ENCODE peak calls at places on chromosomes 2 and 18, in five cellular contexts. W is epithelial cell of proximal tubule; D is H9; L is CD8-positive, alpha-beta T cell; X is Calu3. Z is an unnamed sample.

GRCh38 chr2:144553379-144553778 is 33.5 kb upstream of the ZEB2 start:
- DNase-seq in X (no peak), L (no peak), W (peak), D (no peak), Z (no peak)

GRCh38 chr18:42746794-42747193 is 368.7 kb downstream of the RIT2 start:
- DNase-seq in D (no peak), W (no peak), X (no peak), L (no peak), Z (no peak)

GRCh38 chr2:30680121-30680520 is 127.1 kb downstream of the CAPN13 start:
- DNase-seq in W (no peak), D (no peak), X (no peak), L (peak), Z (no peak)

GRCh38 chr2:152464853-152465470 is 130.0 kb downstream of the FMNL2 start:
- DNase-seq in X (no peak), D (no peak), W (no peak), L (no peak), Z (peak)

GRCh38 chr2:170814551-170815245 is 2.0 kb upstream of the GAD1 start:
- DNase-seq in X (no peak), L (no peak), W (no peak), D (peak), Z (no peak)

GRCh38 chr2:159680692-159681091 is 31.6 kb upstream of the MARCHF7 start:
- DNase-seq in W (no peak), L (no peak), X (no peak), D (no peak), Z (no peak)

GRCh38 chr2:230666885-230667712 is 45.5 kb upstream of the CAB39 start:
- DNase-seq in X (no peak), L (no peak), W (no peak), D (peak), Z (no peak)

GRCh38 chr18:45248240-45248903 is 366.9 kb upstream of the SLC14A2 start:
- DNase-seq in D (no peak), X (no peak), W (no peak), L (no peak), Z (no peak)

GRCh38 chr2:240467149-240467642 is 31.7 kb downstream of the GPC1 start:
- DNase-seq in X (no peak), L (no peak), W (no peak), D (peak), Z (peak)

GRCh38 chr2:120867290-120868231 is 131.9 kb downstream of the GLI2 start:
- DNase-seq in D (peak), L (no peak), X (peak), W (no peak), Z (peak)

GRCh38 chr2:10513201-10513600 is 65.1 kb upstream of the ODC1 start:
- DNase-seq in W (no peak), D (no peak), X (no peak), L (no peak), Z (no peak)

GRCh38 chr2:29273704-29274611 is 158.7 kb downstream of the CLIP4 start:
- DNase-seq in D (no peak), L (no peak), W (no peak), X (no peak), Z (no peak)

GRCh38 chr2:36785179-36785795 is 88.8 kb downstream of the VIT start:
- DNase-seq in L (peak), D (peak), W (no peak), X (peak), Z (peak)

GRCh38 chr2:109727929-109728447 is 66.1 kb upstream of the RGPD5 start:
- DNase-seq in X (no peak), D (no peak), L (peak), W (no peak), Z (no peak)

GRCh38 chr2:152019732-152020131 is 79.1 kb downstream of the CACNB4 start:
- DNase-seq in L (no peak), X (no peak), D (no peak), W (no peak), Z (no peak)

GRCh38 chr2:231390667-231391066 is 4.8 kb upstream of the B3GNT7 start:
- DNase-seq in L (no peak), W (no peak), X (no peak), D (no peak), Z (no peak)

GRCh38 chr2:103819599-103819998 is 1034.3 kb upstream of the POU3F3 start:
- DNase-seq in D (no peak), W (no peak), X (no peak), L (no peak), Z (no peak)

GRCh38 chr2:74744731-74745505 is 89.0 kb upstream of the HK2 start:
- DNase-seq in L (no peak), X (no peak), D (no peak), W (no peak), Z (no peak)

GRCh38 chr2:118670868-118671267 is 176.6 kb downstream of the EN1 start:
- DNase-seq in X (no peak), D (no peak), W (no peak), L (no peak), Z (no peak)

GRCh38 chr2:213084261-213084660 is 67.2 kb downstream of the IKZF2 start:
- DNase-seq in X (no peak), L (no peak), D (no peak), W (no peak), Z (no peak)

GRCh38 chr2:213087040-213087439 is 64.4 kb downstream of the IKZF2 start:
- DNase-seq in D (no peak), L (no peak), X (no peak), W (no peak), Z (no peak)

GRCh38 chr2:213085538-213085937 is 65.9 kb downstream of the IKZF2 start:
- DNase-seq in W (no peak), D (no peak), X (no peak), L (no peak), Z (no peak)

GRCh38 chr2:213086050-213086449 is 65.4 kb downstream of the IKZF2 start:
- DNase-seq in W (no peak), D (no peak), X (no peak), L (no peak), Z (no peak)

DNA sequence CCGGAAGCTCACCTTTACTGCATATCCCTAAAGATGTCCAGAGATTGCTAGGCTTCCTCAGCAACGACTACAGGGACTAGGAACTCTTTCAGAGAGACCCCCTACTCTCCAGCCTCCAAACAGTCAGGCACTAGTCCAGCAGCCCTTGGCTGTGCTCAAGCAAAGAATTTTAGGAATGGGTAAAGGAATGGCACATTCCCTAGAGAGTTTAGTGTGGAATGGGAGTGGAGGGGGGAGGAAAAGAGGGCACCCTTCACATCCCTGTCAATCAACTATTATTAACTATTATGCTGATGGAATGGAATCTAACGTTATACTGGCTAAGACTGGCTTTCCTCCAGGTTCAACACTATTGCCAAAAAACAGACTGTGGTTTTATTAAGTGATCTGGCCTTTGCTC is 64.8 kb downstream of the IKZF2 start:
- DNase-seq in X (no peak), D (peak), W (no peak), L (no peak), Z (no peak)
- TF ChIP-seq CTCF in X (no peak), D (no peak), W (no peak), L (no peak), Z (no peak)

DNA sequence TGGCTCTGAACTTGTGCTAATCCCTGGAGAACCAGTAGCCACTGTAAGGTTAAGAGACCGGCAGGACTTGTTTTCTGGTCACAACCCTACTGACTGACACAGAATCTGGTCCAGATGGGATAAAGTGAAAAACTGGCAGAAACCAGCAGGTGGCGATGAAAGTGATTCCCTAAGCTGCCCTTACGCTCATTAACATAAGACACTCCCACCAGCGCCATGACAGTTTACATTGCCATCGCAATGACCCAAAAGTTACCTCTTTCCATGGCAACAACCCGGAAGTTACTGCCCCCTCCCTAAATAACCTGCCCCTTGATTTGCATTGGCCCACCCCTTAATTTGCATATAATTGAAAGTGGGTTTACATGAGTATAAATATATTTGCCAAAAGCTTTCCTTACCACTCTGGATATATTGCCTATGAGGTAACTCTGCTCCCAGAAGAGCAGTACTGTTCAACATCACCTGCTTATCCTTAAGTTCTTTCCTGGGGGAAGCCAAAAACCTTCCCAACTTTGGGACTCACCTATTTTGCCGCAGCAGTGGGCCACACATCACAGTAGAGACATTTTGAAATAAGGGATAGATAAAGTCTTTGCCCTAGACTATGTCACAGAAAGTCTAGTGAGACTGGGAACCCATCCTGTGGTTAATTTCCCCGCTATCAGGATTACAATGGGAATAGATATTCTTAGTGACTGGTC is 35.8 kb upstream of the AFF3 start:
- DNase-seq in D (peak), L (no peak), W (peak), X (peak), Z (peak)
- TF ChIP-seq CTCF in D (peak), L (no peak), W (peak), X (peak), Z (peak)

GRCh38 chr2:26660363-26660962 is 19.3 kb upstream of the CIB4 start:
- DNase-seq in L (no peak), W (no peak), X (no peak), D (no peak), Z (no peak)
- TF ChIP-seq CTCF in L (no peak), W (no peak), X (no peak), D (no peak), Z (no peak)

DNA sequence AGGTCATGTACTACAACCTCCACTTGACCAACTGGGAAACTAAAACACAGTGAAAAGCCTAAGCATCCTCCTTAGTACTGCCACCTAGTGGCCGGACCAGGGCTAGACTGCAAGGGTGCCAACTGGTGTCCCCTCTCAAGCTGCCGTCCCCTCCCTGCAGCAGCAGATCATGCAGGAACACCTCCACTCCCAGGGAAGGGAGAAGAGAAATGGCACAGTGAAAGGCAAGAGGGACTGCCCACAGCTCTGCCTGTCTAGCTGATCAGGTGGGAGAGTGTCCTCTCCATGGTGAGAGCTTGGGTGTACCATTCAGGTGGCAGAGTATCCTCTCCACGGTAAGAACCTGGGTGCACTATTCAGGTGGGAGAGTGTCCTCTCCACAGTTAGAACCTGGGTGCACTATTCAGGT is 78.1 kb downstream of the AAK1 start:
- DNase-seq in W (no peak), X (peak), D (peak), L (peak), Z (peak)
- TF ChIP-seq CTCF in W (peak), X (peak), D (peak), L (peak), Z (peak)

GRCh38 chr2:16615687-16616615 is 49.7 kb downstream of the CYRIA start:
- DNase-seq in D (peak), X (no peak), W (no peak), L (no peak), Z (no peak)
- TF ChIP-seq CTCF in D (peak), X (no peak), W (no peak), L (no peak), Z (no peak)

DNA sequence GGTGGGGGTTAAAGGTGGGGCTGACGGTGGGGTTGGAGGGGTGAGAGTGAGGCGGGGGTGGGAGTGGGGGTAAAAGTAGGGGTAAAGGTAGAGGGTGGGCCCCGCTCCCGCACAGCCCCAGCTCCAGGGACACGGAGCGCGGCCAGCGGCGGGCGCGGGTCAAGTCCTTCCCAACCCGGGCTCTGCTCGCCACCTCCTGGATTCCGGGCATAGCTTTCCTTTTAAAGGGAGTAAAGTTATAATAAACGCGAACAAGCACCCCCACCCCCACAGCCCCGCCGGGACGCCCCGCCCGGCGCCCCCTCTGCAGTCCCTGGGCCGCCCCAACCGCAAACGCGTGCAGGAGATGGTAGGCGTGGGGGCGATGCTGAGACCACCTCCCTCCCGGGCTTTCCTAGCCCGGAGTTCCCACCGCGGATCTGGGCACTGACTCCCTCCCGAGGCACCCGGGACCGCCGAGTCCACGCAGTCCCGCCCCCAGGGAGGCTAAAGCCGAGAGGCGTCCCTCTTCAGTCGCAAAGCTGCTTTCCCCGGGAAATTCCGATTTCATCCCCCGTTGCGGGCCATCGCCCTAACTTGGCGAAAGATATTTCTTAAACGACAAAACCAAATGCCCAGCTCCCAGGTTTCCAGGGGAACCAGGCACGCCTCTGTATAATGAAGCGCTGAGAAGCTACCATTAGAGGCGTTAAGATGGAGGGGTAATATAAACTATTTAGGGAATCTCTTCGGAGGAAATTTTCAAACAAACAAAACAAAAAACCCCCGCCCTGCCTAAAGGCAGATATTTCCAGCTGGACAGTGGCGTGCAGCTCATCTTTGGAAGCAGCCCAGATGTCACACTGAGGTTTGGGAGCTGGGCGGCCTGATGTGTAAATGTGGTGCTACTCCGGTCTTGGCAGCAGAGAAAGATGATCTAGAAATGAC is at the start of gene LIMS2:
- DNase-seq in X (peak), W (no peak), D (peak), L (peak), Z (no peak)
- TF ChIP-seq CTCF in X (no peak), W (peak), D (peak), L (no peak), Z (no peak)